ENCODE peak calls at places on chromosomes 5 and 9, in five cellular contexts. C, K, Z, N and V are unnamed samples.

GRCh38 chr9:87343816-87344438 is 153.7 kb upstream of the DAPK1 start:
- DNase-seq in C (no peak), K (no peak), Z (peak; percentile 31), N (no peak), V (no peak)

GRCh38 chr5:148991606-148992005 is 71.3 kb downstream of the SH3TC2 start:
- DNase-seq in C (no peak), K (no peak), Z (no peak), N (no peak), V (no peak)

GRCh38 chr5:91158011-91158410 is 225.1 kb downstream of the ARRDC3 start:
- DNase-seq in C (no peak), K (no peak), Z (no peak), N (no peak), V (no peak)

GRCh38 chr5:73858786-73859185 is 232.8 kb downstream of the ARHGEF28 start:
- DNase-seq in C (no peak), K (no peak), Z (no peak), N (no peak), V (no peak)

GRCh38 chr9:76521244-76521673 is 62.3 kb downstream of the GCNT1 start:
- DNase-seq in C (no peak), K (no peak), Z (no peak), N (no peak), V (peak; percentile 29)

GRCh38 chr9:109035684-109036423 is 22.6 kb upstream of the CTNNAL1 start:
- DNase-seq in C (peak; percentile 85), K (no peak), Z (peak; percentile 92), N (peak; percentile 78), V (peak; percentile 82)

GRCh38 chr9:91045036-91045435 is 243.4 kb downstream of the SYK start:
- DNase-seq in C (no peak), K (no peak), Z (no peak), N (no peak), V (no peak)

GRCh38 chr5:169161022-169161680 is 139.8 kb downstream of the SLIT3 start:
- DNase-seq in C (peak; percentile 60), K (peak; percentile 89), Z (peak; percentile 33), N (peak; percentile 91), V (peak; percentile 40)

GRCh38 chr9:93431498-93432105 is 19.9 kb upstream of the FAM120A start:
- DNase-seq in C (no peak), K (no peak), Z (no peak), N (no peak), V (no peak)

GRCh38 chr9:93422987-93423386 is 28.5 kb upstream of the FAM120A start:
- DNase-seq in C (no peak), K (no peak), Z (no peak), N (no peak), V (no peak)

GRCh38 chr9:93432964-93433363 is 18.5 kb upstream of the FAM120A start:
- DNase-seq in C (no peak), K (no peak), Z (no peak), N (no peak), V (no peak)

DNA sequence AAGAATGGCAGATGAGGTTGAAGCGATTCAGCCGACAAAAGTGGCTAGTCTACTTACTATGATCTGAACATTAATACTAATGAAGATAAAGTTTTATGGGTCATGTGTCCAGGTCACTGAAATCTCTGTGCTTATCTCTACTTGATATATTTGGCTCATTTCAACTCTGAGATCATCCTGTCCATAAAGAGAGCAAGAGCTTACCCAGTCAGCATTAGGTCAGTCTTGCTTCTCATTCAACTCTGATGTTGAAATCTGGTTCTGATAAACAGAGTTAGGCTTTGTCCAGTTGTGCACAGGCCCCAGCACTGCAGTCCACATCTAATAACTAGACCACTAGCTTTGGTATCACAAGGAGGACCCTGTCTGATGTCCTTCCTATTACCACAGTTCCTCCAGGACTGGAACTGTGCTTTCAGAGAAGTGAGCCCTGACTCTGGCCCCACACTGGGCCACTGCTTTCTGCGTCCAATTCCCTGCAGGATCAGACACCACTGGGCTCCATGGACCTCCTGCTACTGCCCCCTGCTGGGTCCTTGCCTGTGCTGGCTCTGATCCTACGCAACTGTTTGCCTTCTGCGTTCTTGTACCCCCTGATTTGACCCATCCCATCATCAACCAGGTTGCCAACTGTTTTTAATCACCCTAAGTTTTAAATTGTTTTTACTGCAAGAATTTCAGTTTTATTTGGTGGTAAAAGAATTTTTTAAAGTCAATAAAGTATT is 23.7 kb upstream of the FAM120A start:
- DNase-seq in C (no peak), K (no peak), Z (no peak), N (no peak), V (no peak)
- TF ChIP-seq CTCF in C (no peak), K (no peak), Z (peak; percentile 30), N (no peak), V (peak; percentile 43)

GRCh38 chr9:33448159-33448511 is 742 bp upstream of the AQP3 start:
- DNase-seq in C (no peak), K (no peak), Z (no peak), N (no peak), V (no peak)
- H3K4me3 ChIP-seq in C (peak overlapping the region; percentile 48), K (no peak overlapping the region), Z (no peak overlapping the region), N (no peak overlapping the region), V (no peak overlapping the region)

DNA sequence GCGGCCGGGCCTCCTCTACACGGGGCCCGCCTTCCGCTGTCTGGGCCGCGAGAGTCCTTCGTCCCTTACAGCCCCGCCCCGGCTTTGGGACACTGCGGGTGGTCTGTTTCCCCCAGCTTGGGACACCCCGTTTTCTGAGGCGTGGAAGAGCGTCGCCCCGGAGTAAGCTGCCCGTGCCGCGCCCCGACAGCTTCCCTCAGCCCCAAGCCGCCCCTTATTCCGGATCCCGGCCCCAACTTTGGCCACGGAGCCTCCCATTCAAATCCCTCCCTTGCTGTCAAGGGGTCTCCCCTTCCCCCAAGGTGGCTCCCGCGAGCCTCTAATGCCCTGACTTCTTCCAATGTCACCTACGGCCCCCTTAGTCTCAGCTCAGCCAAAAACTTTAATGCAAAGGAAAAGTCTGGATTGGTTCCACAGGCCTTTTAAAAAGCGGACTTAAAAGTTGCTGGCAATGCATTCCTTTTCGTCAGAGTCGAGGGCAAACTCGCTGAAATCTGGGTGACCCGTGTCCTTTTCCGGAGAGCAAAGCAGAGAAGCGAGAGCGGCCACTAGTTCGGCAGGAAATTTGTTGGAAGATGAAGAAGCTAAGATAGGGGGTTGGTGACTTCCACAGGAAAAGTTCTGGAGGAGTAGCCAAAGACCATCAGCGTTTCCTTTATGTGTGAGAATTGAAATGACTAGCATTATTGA is 19.9 kb downstream of the EXOSC2 start:
- DNase-seq in C (no peak), K (no peak), Z (peak; percentile 41), N (no peak), V (no peak)
- TF ChIP-seq CTCF in C (no peak), K (no peak), Z (no peak), N (no peak), V (no peak)

GRCh38 chr5:17260549-17260948 is 43.1 kb downstream of the BASP1 start:
- DNase-seq in C (no peak), K (no peak), Z (no peak), N (no peak), V (no peak)
- H3K4me3 ChIP-seq in C (no peak overlapping the region), K (no peak overlapping the region), Z (no peak overlapping the region), N (no peak overlapping the region), V (no peak overlapping the region)